ENCODE peak calls at places on chromosomes 12 and 14, in seven cellular contexts. W is H9, P is IMR-90, U is H1, A is neuronal stem cell, J is mesendoderm, Q is mesenchymal stem cell. K is an unnamed sample. For H3K79me1, the result is how much of the 10 kb centered on the place peaks cover.

GRCh38 chr12:51871126-51871525 is 16.8 kb upstream of the ANKRD33 start:
- DNase-seq in W (no peak), P (no peak), U (no peak), A (no peak), J (no peak), Q (no peak), K (no peak)

GRCh38 chr12:38502016-38502415 is 185.4 kb downstream of the ALG10B start:
- DNase-seq in W (no peak), P (no peak), U (no peak), A (no peak), J (no peak), Q (no peak), K (no peak)

GRCh38 chr14:75247286-75247922 is 31.2 kb upstream of the FOS start:
- DNase-seq in W (no peak), P (no peak), U (no peak), A (no peak), J (no peak), Q (no peak), K (no peak)

GRCh38 chr12:4228122-4228580 is 45.4 kb upstream of the CCND2 start:
- DNase-seq in W (peak), P (no peak), U (peak), A (no peak), J (peak), Q (no peak), K (no peak)

GRCh38 chr12:53969588-53970259 is 3.2 kb upstream of the HOXC11 start:
- DNase-seq in W (no peak), P (no peak), U (no peak), A (no peak), J (no peak), Q (no peak), K (no peak)

GRCh38 chr12:12048266-12048665 is 22.5 kb upstream of the BCL2L14 start:
- DNase-seq in W (no peak), P (no peak), U (peak), A (no peak), J (no peak), Q (no peak), K (no peak)

GRCh38 chr14:70803321-70804110 is 5.8 kb downstream of the MAP3K9 start:
- DNase-seq in W (no peak), P (no peak), U (no peak), A (no peak), J (no peak), Q (no peak), K (peak)

GRCh38 chr14:68927089-68927488 is 52.0 kb downstream of the ACTN1 start:
- DNase-seq in W (no peak), P (no peak), U (no peak), A (no peak), J (no peak), Q (no peak), K (no peak)

GRCh38 chr12:42790761-42791151 is 201.2 kb upstream of the PRICKLE1 start:
- DNase-seq in W (no peak), P (peak), U (no peak), A (no peak), J (peak), Q (peak), K (no peak)

GRCh38 chr12:65668981-65669695 is 155.1 kb upstream of the HMGA2 start:
- DNase-seq in W (no peak), P (peak), U (no peak), A (no peak), J (no peak), Q (peak), K (peak)

GRCh38 chr14:68164723-68165122 is 345.1 kb downstream of the RAD51B start:
- DNase-seq in W (no peak), P (no peak), U (no peak), A (no peak), J (no peak), Q (no peak), K (no peak)

GRCh38 chr12:95547522-95548055 is 3.7 kb downstream of the USP44 start:
- DNase-seq in W (peak), P (peak), U (no peak), A (peak), J (peak), Q (peak), K (peak)

GRCh38 chr14:93962701-93963601 is 13.4 kb downstream of the ASB2 start:
- DNase-seq in W (no peak), P (peak), U (no peak), A (no peak), J (no peak), Q (peak), K (no peak)

GRCh38 chr12:8698132-8698829 is 490 bp downstream of the RIMKLB start:
- DNase-seq in W (peak), P (peak), U (peak), A (peak), J (peak), Q (peak), K (peak)

GRCh38 chr14:65821224-65821753 is 408.8 kb downstream of the FUT8 start:
- DNase-seq in W (no peak), P (no peak), U (no peak), A (no peak), J (no peak), Q (no peak), K (no peak)

GRCh38 chr12:46547421-46548340 is 175.1 kb upstream of the SLC38A2 start:
- DNase-seq in W (no peak), P (no peak), U (no peak), A (no peak), J (no peak), Q (no peak), K (peak)
- H3K4ac ChIP-seq in W (no peak), P (peak), U (no peak), A (no peak), J (no peak), Q (no peak), K (no peak)

DNA sequence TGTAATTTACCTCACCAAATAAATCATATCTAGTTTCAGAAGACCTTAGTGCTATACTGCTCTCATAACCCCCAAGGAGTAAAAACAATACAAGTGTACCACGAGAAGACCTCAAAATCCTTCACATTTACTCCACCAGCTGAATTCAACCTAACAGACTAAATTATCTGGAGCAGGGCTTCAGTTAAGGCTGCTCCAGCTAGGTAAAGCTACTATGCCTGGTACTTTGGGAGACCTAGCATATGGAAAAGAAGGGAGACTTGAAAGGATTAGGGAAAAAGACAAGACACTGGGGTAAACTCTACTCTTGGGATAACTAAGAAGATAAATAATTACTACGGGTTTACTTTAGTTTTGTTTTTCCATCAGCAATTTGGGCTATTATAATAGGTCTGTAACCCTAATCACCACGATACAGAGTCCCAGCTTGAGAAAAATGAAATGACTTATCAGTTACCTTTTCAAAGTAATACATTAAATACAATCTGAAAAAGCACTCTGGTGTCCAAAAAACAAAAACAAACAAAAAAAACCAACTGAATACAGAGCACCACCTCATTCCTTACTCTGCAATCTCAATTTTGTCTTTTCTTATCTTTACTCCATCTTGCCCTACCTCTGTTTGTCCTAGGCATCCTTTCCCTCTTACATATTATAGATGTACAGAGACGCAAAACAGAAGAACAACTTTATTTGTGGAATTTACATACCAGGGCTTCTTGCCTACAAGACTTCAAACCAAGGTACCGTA is 2.1 kb downstream of the EML5 start:
- DNase-seq in W (no peak), P (no peak), U (no peak), A (no peak), J (no peak), Q (no peak), K (no peak)
- H3K79me1 ChIP-seq in W (under half), P (under half), U (under half), A (under half), J (under half), Q (under half), K (under half)

GRCh38 chr12:119409043-119409442 is 74.5 kb downstream of the CCDC60 start:
- DNase-seq in W (no peak), P (no peak), U (no peak), A (no peak), J (no peak), Q (no peak), K (no peak)
- H3K4ac ChIP-seq in W (no peak), P (no peak), U (no peak), A (no peak), J (no peak), Q (no peak), K (no peak)

GRCh38 chr12:122558721-122559641 is 31.9 kb downstream of the KNTC1 start:
- DNase-seq in W (no peak), P (no peak), U (no peak), A (no peak), J (no peak), Q (no peak), K (no peak)

GRCh38 chr12:122560138-122560537 is 33.1 kb downstream of the KNTC1 start:
- DNase-seq in W (no peak), P (no peak), U (no peak), A (no peak), J (no peak), Q (no peak), K (no peak)

GRCh38 chr12:122563361-122563760 is 36.3 kb downstream of the KNTC1 start:
- DNase-seq in W (no peak), P (no peak), U (no peak), A (no peak), J (no peak), Q (no peak), K (no peak)
- H3K79me1 ChIP-seq in W (under half), P (under half), U (under half), A (under half), J (under half), Q (under half), K (under half)

GRCh38 chr12:11040162-11040561 is 9.0 kb upstream of the TAS2R31 start:
- DNase-seq in W (no peak), P (peak), U (no peak), A (no peak), J (no peak), Q (no peak), K (no peak)

DNA sequence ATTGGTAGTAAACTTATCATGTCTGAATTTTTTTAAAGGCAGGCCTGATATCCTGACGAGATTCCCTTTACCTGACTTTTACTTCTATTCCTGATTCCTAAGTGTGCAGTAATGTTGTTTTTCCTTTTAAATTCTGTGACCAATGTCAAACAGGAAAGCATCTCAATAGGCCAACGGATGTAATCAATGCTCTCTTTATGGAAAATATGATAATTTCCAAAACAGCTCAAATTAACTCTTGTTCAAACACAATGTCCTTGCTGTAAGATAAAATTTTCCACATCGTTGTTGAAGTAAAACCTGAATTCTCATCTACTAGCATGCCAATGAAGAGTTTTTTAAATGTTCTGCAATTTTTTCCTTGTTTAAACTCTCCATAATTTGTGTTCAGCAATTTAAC is 8.0 kb upstream of the TAS2R31 start:
- DNase-seq in W (no peak), P (no peak), U (no peak), A (no peak), J (no peak), Q (no peak), K (no peak)
- H3K4ac ChIP-seq in W (no peak), P (no peak), U (no peak), A (no peak), J (no peak), Q (no peak), K (no peak)

GRCh38 chr12:90149453-90149852 is 440.8 kb upstream of the ATP2B1 start:
- DNase-seq in W (no peak), P (no peak), U (no peak), A (no peak), J (no peak), Q (no peak), K (no peak)

GRCh38 chr12:90153827-90154226 is 445.2 kb upstream of the ATP2B1 start:
- DNase-seq in W (no peak), P (no peak), U (no peak), A (no peak), J (no peak), Q (no peak), K (no peak)

DNA sequence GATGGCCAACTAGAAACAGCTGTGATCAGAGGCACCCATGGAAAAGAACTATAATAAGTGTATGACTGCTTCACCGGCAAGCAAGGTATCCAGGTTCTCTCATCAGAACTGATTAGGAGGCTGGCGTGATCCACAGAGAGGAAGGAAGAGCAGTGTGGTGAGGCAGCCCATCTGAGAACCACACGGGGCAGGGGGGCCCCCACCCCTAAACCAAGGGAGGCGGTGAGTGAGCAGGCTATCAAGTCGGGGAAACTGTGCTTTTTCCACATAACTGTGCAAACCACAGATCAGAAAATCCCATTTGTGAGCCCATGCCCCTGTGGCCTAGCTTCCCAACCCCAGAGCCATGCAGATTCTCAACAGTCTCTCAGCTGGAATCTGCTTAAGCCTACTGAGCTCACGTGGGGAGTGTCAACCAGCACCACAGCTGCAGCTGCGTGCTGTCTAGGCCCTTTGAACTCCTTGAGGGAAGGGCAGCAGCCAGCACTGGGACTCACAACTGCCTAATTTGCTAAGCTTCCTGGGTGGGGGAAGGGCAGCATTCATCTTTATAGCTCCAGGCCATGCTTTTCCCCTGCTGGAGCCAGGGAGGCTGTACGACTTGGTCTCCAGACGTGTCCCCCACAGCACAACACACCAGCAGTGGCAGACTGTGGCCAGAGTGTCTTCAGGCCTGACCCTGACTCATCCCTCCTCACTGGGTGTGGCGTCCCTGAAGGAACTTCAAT is 444.4 kb upstream of the ATP2B1 start:
- DNase-seq in W (peak), P (no peak), U (no peak), A (no peak), J (peak), Q (peak), K (peak)
- H3K79me1 ChIP-seq in W (under half), P (under half), U (under half), A (under half), J (under half), Q (under half), K (under half)

GRCh38 chr14:84252706-84253105 is 1277.2 kb upstream of the FLRT2 start:
- DNase-seq in W (no peak), P (no peak), U (no peak), A (no peak), J (peak), Q (no peak), K (no peak)

GRCh38 chr14:84247693-84248092 is 1282.3 kb upstream of the FLRT2 start:
- DNase-seq in W (no peak), P (no peak), U (no peak), A (no peak), J (no peak), Q (no peak), K (no peak)

GRCh38 chr14:84254205-84254788 is 1275.6 kb upstream of the FLRT2 start:
- DNase-seq in W (peak), P (no peak), U (no peak), A (peak), J (peak), Q (peak), K (no peak)

DNA sequence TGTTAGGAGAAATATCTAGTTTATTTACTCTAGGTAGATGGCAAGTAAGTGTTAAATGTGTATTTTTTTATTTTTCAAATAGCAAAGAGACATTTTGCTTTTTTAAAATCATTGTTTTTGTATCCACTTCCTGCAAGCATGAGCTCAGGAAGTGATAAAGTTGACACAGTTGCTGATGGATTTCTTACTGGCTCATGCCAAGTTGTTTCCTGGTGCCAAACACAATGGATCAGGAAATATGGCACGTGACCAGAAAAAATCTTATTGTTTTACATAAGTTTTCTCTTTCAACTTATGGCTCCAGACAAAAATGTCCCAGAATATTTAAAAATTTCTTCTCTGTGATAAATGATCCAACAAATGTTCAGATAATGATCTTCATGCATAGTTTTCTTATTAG is 1279.1 kb upstream of the FLRT2 start:
- DNase-seq in W (no peak), P (no peak), U (no peak), A (no peak), J (no peak), Q (no peak), K (no peak)
- H3K4ac ChIP-seq in W (no peak), P (no peak), U (no peak), A (no peak), J (no peak), Q (no peak), K (no peak)